ENCODE peak calls at places on chromosomes 4 and X, in four cellular contexts. M is colonic mucosa, P is spleen, Q is BJ. O is an unnamed sample.

GRCh38 chr4:74517996-74518395 is 73.1 kb downstream of the AREG start:
- DNase-seq in M (no peak), P (no peak), Q (no peak), O (no peak)

GRCh38 chr4:123956204-123956603 is 559.6 kb downstream of the SPRY1 start:
- DNase-seq in M (no peak), P (no peak), Q (no peak), O (no peak)

GRCh38 chrX:56557376-56557929 is 6.0 kb upstream of the UBQLN2 start:
- DNase-seq in M (no peak), P (no peak), Q (no peak), O (no peak)

GRCh38 chr4:69589884-69590283 is 49.6 kb downstream of the UGT2A2 start:
- DNase-seq in M (no peak), P (no peak), Q (no peak), O (no peak)

GRCh38 chrX:2228466-2228865 is 272.3 kb downstream of the DHRSX start:
- DNase-seq in M (no peak), P (no peak), Q (no peak), O (no peak)

GRCh38 chrX:109886122-109886761 is 116.7 kb upstream of the TMEM164 start:
- DNase-seq in M (peak; percentile 26), P (no peak), Q (no peak), O (peak; percentile 70)

GRCh38 chr4:168876106-168876505 is 133.9 kb downstream of the CBR4 start:
- DNase-seq in M (no peak), P (no peak), Q (no peak), O (no peak)

GRCh38 chr4:109414938-109415337 is 18.7 kb upstream of the SEC24B start:
- DNase-seq in M (no peak), P (no peak), Q (no peak), O (peak; percentile 40)

GRCh38 chr4:79576480-79576803 is 168.4 kb upstream of the GK2 start:
- DNase-seq in M (no peak), P (no peak), Q (no peak), O (peak; percentile 61)

GRCh38 chr4:31788676-31789075 is 1068.5 kb downstream of the PCDH7 start:
- DNase-seq in M (no peak), P (no peak), Q (no peak), O (no peak)

GRCh38 chr4:31791666-31792065 is 1071.5 kb downstream of the PCDH7 start:
- DNase-seq in M (no peak), P (no peak), Q (no peak), O (no peak)

DNA sequence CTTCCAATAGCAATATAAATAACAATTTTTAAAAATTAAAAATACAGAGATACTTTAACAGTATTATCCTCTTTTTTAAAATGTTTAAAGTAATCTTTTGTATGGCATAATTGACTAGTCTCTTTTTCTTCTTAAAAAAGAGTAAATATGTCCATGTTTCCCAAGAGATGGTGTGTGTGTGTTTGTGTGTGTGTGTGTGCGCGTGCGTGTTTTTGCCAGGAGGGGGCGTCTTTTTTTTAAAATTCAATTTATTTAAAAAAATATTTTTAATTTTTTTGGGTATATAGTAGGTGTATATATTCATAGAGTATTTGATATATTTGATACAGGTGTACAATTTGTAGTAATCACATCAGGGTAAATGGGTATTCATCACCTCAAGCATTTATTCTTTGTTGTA is 1073.7 kb downstream of the PCDH7 start:
- DNase-seq in M (no peak), P (no peak), Q (no peak), O (peak; percentile 21)
- TF ChIP-seq CTCF in M (peak; percentile 14), P (no peak), Q (no peak), O (peak; percentile 36)

DNA sequence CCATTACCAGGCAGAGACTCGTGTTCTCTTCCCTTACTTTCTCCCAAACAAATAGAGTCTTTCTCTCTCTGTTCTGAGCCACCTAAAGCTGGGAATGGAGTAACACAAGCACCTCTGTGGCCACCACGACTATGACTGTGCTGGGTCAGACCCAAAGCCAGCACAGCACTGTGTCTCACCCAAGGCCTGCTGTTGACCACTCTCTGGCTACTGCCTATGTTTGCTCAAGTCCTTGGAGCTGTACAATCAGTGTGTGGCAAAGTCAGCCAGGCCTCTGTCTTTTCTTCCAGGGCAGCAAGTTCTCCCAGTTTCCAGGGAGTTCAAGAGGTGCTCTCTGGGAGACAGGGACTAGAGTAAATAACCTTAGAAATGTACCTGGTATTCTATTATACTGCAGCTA is 239.4 kb downstream of the FAM47A start:
- DNase-seq in M (no peak), P (no peak), Q (no peak), O (no peak)
- H3K4me3 ChIP-seq in M (no peak overlapping the region), P (no peak overlapping the region), Q (no peak overlapping the region), O (no peak overlapping the region)

GRCh38 chr4:139266583-139267257 is 13.3 kb downstream of the MGARP start:
- DNase-seq in M (peak; percentile 75), P (peak; percentile 91), Q (peak; percentile 75), O (peak; percentile 55)
- TF ChIP-seq CTCF in M (no peak), P (no peak), Q (no peak), O (no peak)

GRCh38 chrX:12794654-12795053 is 3.4 kb downstream of the PRPS2 start:
- DNase-seq in M (no peak), P (no peak), Q (no peak), O (peak; percentile 33)

GRCh38 chrX:12799118-12799517 is 7.9 kb downstream of the PRPS2 start:
- DNase-seq in M (no peak), P (no peak), Q (no peak), O (no peak)

GRCh38 chrX:12802741-12803140 is 11.5 kb downstream of the PRPS2 start:
- DNase-seq in M (no peak), P (no peak), Q (no peak), O (no peak)

GRCh38 chrX:12792711-12793110 is 1.5 kb downstream of the PRPS2 start:
- DNase-seq in M (no peak), P (no peak), Q (no peak), O (no peak)

GRCh38 chrX:12798601-12799000 is 7.4 kb downstream of the PRPS2 start:
- DNase-seq in M (no peak), P (no peak), Q (no peak), O (no peak)
- H3K4me3 ChIP-seq in M (no peak overlapping the region), P (no peak overlapping the region), Q (no peak overlapping the region), O (no peak overlapping the region)

GRCh38 chr4:135718019-135718418 is 1516.4 kb upstream of the PABPC4L start:
- DNase-seq in M (no peak), P (no peak), Q (no peak), O (peak; percentile 18)
- TF ChIP-seq CTCF in M (no peak), P (no peak), Q (no peak), O (peak; percentile 13)

GRCh38 chr4:17512973-17513665 is 1.2 kb upstream of the QDPR start:
- DNase-seq in M (no peak), P (no peak), Q (no peak), O (no peak)
- H3K4me3 ChIP-seq in M (no peak overlapping the region), P (no peak overlapping the region), Q (no peak overlapping the region), O (no peak overlapping the region)

DNA sequence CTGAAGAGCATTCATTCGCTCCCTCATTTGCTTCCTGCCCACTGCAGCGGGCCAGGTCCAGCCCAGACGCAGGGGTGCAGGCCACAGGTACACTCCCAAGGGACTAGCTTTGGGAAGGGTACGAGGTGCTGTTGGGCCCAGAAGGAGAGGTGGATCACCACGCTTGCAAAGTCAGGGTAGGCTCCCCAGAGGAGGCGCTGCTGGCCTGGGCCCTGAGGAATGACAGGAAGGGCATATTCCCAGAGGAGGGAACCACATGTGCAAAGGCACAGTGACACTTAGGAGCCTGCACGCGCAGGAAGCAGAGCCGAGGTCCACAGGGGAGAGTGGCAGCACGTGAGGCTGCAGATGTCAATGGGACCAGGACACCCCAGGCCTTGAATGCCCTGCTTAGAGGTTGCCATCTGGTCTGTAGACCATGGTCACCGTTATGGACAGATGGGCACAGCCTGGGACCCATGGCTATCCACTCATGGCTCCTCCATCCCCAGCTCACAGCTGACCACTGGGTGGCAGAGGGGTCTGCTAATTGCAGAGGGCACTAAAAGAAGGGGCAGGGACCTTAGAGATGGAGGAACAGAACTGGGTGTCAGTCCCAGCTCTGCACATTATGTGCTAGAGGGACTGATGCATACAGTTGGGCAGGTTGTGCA is 7.9 kb downstream of the HTRA3 start:
- DNase-seq in M (no peak), P (peak; percentile 52), Q (no peak), O (no peak)
- TF ChIP-seq CTCF in M (no peak), P (no peak), Q (no peak), O (no peak)

GRCh38 chr4:102687373-102687981 is 73.3 kb downstream of the MANBA start:
- DNase-seq in M (no peak), P (no peak), Q (no peak), O (peak; percentile 31)

GRCh38 chr4:102685768-102686167 is 75.0 kb downstream of the MANBA start:
- DNase-seq in M (no peak), P (no peak), Q (no peak), O (no peak)

GRCh38 chr4:102683846-102684581 is 76.8 kb downstream of the MANBA start:
- DNase-seq in M (no peak), P (no peak), Q (no peak), O (peak; percentile 8)

GRCh38 chr4:102684605-102685052 is 76.1 kb downstream of the MANBA start:
- DNase-seq in M (no peak), P (no peak), Q (no peak), O (peak; percentile 59)

GRCh38 chr4:102687982-102688433 is 72.8 kb downstream of the MANBA start:
- DNase-seq in M (no peak), P (peak; percentile 49), Q (no peak), O (peak; percentile 7)
- H3K4me3 ChIP-seq in M (no peak overlapping the region), P (no peak overlapping the region), Q (no peak overlapping the region), O (no peak overlapping the region)